ENCODE peak calls at places on chromosomes 7 and 10, in eight cellular contexts. One of them, this sample, is unnamed.

GRCh38 chr7:112540839-112541577 is 60.2 kb downstream of the LSMEM1 start:
- DNase-seq in left ventricle myocardium superior: no peak
- DNase-seq in stimulated activated naive CD4-positive, alpha-beta T cell treated with Interleukin-2 at 50 U/mL for 16 hours: no peak
- DNase-seq in mesenteric fat pad: no peak
- DNase-seq in GM20000: no peak
- DNase-seq in occipital lobe: no peak
- DNase-seq in non-pigmented ciliary epithelial cell: no peak
- DNase-seq in NT2/D1: no peak
- DNase-seq in this sample: no peak

GRCh38 chr10:133247681-133248333 is 10.2 kb downstream of the VENTX start:
- DNase-seq in non-pigmented ciliary epithelial cell: no peak
- DNase-seq in occipital lobe: no peak
- DNase-seq in NT2/D1: no peak
- DNase-seq in left ventricle myocardium superior: no peak
- DNase-seq in stimulated activated naive CD4-positive, alpha-beta T cell treated with Interleukin-2 at 50 U/mL for 16 hours: no peak
- DNase-seq in GM20000: no peak
- DNase-seq in mesenteric fat pad: no peak
- DNase-seq in this sample: no peak

GRCh38 chr10:132143162-132143561 is 43.6 kb upstream of the DPYSL4 start:
- DNase-seq in occipital lobe: no peak
- DNase-seq in non-pigmented ciliary epithelial cell: no peak
- DNase-seq in GM20000: no peak
- DNase-seq in left ventricle myocardium superior: peak
- DNase-seq in mesenteric fat pad: peak
- DNase-seq in NT2/D1: no peak
- DNase-seq in stimulated activated naive CD4-positive, alpha-beta T cell treated with Interleukin-2 at 50 U/mL for 16 hours: no peak
- DNase-seq in this sample: no peak

GRCh38 chr10:69465457-69466157 is 14.3 kb downstream of the TSPAN15 start:
- DNase-seq in GM20000: no peak
- DNase-seq in left ventricle myocardium superior: peak
- DNase-seq in stimulated activated naive CD4-positive, alpha-beta T cell treated with Interleukin-2 at 50 U/mL for 16 hours: no peak
- DNase-seq in NT2/D1: no peak
- DNase-seq in non-pigmented ciliary epithelial cell: no peak
- DNase-seq in mesenteric fat pad: no peak
- DNase-seq in occipital lobe: no peak
- DNase-seq in this sample: no peak

GRCh38 chr10:132321726-132322125 is 10.3 kb upstream of the LRRC27 start:
- DNase-seq in mesenteric fat pad: no peak
- DNase-seq in GM20000: no peak
- DNase-seq in stimulated activated naive CD4-positive, alpha-beta T cell treated with Interleukin-2 at 50 U/mL for 16 hours: no peak
- DNase-seq in occipital lobe: no peak
- DNase-seq in NT2/D1: no peak
- DNase-seq in non-pigmented ciliary epithelial cell: no peak
- DNase-seq in left ventricle myocardium superior: no peak
- DNase-seq in this sample: no peak

GRCh38 chr10:72235544-72236279 is 19.6 kb upstream of the ASCC1 start:
- DNase-seq in occipital lobe: no peak
- DNase-seq in stimulated activated naive CD4-positive, alpha-beta T cell treated with Interleukin-2 at 50 U/mL for 16 hours: no peak
- DNase-seq in GM20000: no peak
- DNase-seq in left ventricle myocardium superior: no peak
- DNase-seq in mesenteric fat pad: no peak
- DNase-seq in non-pigmented ciliary epithelial cell: no peak
- DNase-seq in NT2/D1: no peak
- DNase-seq in this sample: no peak

GRCh38 chr7:142313528-142313927 is 55.7 kb upstream of the PRSS58 start:
- DNase-seq in stimulated activated naive CD4-positive, alpha-beta T cell treated with Interleukin-2 at 50 U/mL for 16 hours: no peak
- DNase-seq in GM20000: no peak
- DNase-seq in left ventricle myocardium superior: no peak
- DNase-seq in NT2/D1: no peak
- DNase-seq in occipital lobe: no peak
- DNase-seq in non-pigmented ciliary epithelial cell: no peak
- DNase-seq in mesenteric fat pad: no peak
- DNase-seq in this sample: no peak

GRCh38 chr10:2166061-2166460 is 428.7 kb upstream of the ADARB2 start:
- DNase-seq in NT2/D1: no peak
- DNase-seq in mesenteric fat pad: no peak
- DNase-seq in stimulated activated naive CD4-positive, alpha-beta T cell treated with Interleukin-2 at 50 U/mL for 16 hours: no peak
- DNase-seq in left ventricle myocardium superior: no peak
- DNase-seq in GM20000: no peak
- DNase-seq in occipital lobe: no peak
- DNase-seq in non-pigmented ciliary epithelial cell: no peak
- DNase-seq in this sample: no peak

GRCh38 chr10:58063854-58064480 is 203.7 kb downstream of the IPMK start:
- DNase-seq in mesenteric fat pad: no peak
- DNase-seq in stimulated activated naive CD4-positive, alpha-beta T cell treated with Interleukin-2 at 50 U/mL for 16 hours: no peak
- DNase-seq in non-pigmented ciliary epithelial cell: no peak
- DNase-seq in NT2/D1: no peak
- DNase-seq in left ventricle myocardium superior: no peak
- DNase-seq in occipital lobe: no peak
- DNase-seq in GM20000: no peak
- DNase-seq in this sample: no peak

GRCh38 chr10:329361-330099 is 194.3 kb downstream of the ZMYND11 start:
- DNase-seq in stimulated activated naive CD4-positive, alpha-beta T cell treated with Interleukin-2 at 50 U/mL for 16 hours: peak
- DNase-seq in GM20000: no peak
- DNase-seq in left ventricle myocardium superior: peak
- DNase-seq in non-pigmented ciliary epithelial cell: peak
- DNase-seq in NT2/D1: no peak
- DNase-seq in mesenteric fat pad: no peak
- DNase-seq in occipital lobe: peak
- DNase-seq in this sample: peak

GRCh38 chr10:30284860-30285594 is 64.1 kb downstream of the MTPAP start:
- DNase-seq in stimulated activated naive CD4-positive, alpha-beta T cell treated with Interleukin-2 at 50 U/mL for 16 hours: no peak
- DNase-seq in occipital lobe: no peak
- DNase-seq in NT2/D1: no peak
- DNase-seq in left ventricle myocardium superior: no peak
- DNase-seq in GM20000: peak
- DNase-seq in non-pigmented ciliary epithelial cell: no peak
- DNase-seq in mesenteric fat pad: no peak
- DNase-seq in this sample: peak

GRCh38 chr10:132984801-132985545 is 42.6 kb upstream of the CFAP46 start:
- DNase-seq in non-pigmented ciliary epithelial cell: no peak
- DNase-seq in mesenteric fat pad: no peak
- DNase-seq in stimulated activated naive CD4-positive, alpha-beta T cell treated with Interleukin-2 at 50 U/mL for 16 hours: no peak
- DNase-seq in left ventricle myocardium superior: no peak
- DNase-seq in GM20000: no peak
- DNase-seq in NT2/D1: no peak
- DNase-seq in occipital lobe: no peak
- DNase-seq in this sample: peak

GRCh38 chr7:100911484-100911883 is 15.8 kb upstream of the ACHE start:
- DNase-seq in mesenteric fat pad: no peak
- DNase-seq in stimulated activated naive CD4-positive, alpha-beta T cell treated with Interleukin-2 at 50 U/mL for 16 hours: no peak
- DNase-seq in non-pigmented ciliary epithelial cell: no peak
- DNase-seq in GM20000: no peak
- DNase-seq in NT2/D1: no peak
- DNase-seq in occipital lobe: no peak
- DNase-seq in left ventricle myocardium superior: no peak
- DNase-seq in this sample: no peak

GRCh38 chr7:151601521-151602305 is 82.0 kb upstream of the RHEB start:
- DNase-seq in NT2/D1: no peak
- DNase-seq in GM20000: no peak
- DNase-seq in occipital lobe: no peak
- DNase-seq in stimulated activated naive CD4-positive, alpha-beta T cell treated with Interleukin-2 at 50 U/mL for 16 hours: no peak
- DNase-seq in mesenteric fat pad: no peak
- DNase-seq in non-pigmented ciliary epithelial cell: no peak
- DNase-seq in left ventricle myocardium superior: no peak
- DNase-seq in this sample: no peak

GRCh38 chr10:14129770-14130169 is 201.0 kb downstream of the FRMD4A start:
- DNase-seq in GM20000: no peak
- DNase-seq in mesenteric fat pad: no peak
- DNase-seq in left ventricle myocardium superior: no peak
- DNase-seq in occipital lobe: no peak
- DNase-seq in NT2/D1: no peak
- DNase-seq in stimulated activated naive CD4-positive, alpha-beta T cell treated with Interleukin-2 at 50 U/mL for 16 hours: no peak
- DNase-seq in non-pigmented ciliary epithelial cell: no peak
- DNase-seq in this sample: no peak

GRCh38 chr7:104010052-104010909 is 20.8 kb upstream of the RELN start:
- DNase-seq in left ventricle myocardium superior: no peak
- DNase-seq in non-pigmented ciliary epithelial cell: no peak
- DNase-seq in stimulated activated naive CD4-positive, alpha-beta T cell treated with Interleukin-2 at 50 U/mL for 16 hours: no peak
- DNase-seq in occipital lobe: no peak
- DNase-seq in NT2/D1: no peak
- DNase-seq in GM20000: no peak
- DNase-seq in mesenteric fat pad: no peak
- DNase-seq in this sample: no peak

GRCh38 chr10:78578929-78579328 is 489.8 kb upstream of the ZMIZ1 start:
- DNase-seq in non-pigmented ciliary epithelial cell: no peak
- DNase-seq in mesenteric fat pad: no peak
- DNase-seq in GM20000: no peak
- DNase-seq in left ventricle myocardium superior: no peak
- DNase-seq in NT2/D1: no peak
- DNase-seq in stimulated activated naive CD4-positive, alpha-beta T cell treated with Interleukin-2 at 50 U/mL for 16 hours: peak
- DNase-seq in occipital lobe: peak
- DNase-seq in this sample: no peak

GRCh38 chr7:17559388-17559787 is 260.9 kb downstream of the AHR start:
- DNase-seq in left ventricle myocardium superior: no peak
- DNase-seq in GM20000: no peak
- DNase-seq in mesenteric fat pad: no peak
- DNase-seq in stimulated activated naive CD4-positive, alpha-beta T cell treated with Interleukin-2 at 50 U/mL for 16 hours: no peak
- DNase-seq in occipital lobe: no peak
- DNase-seq in non-pigmented ciliary epithelial cell: no peak
- DNase-seq in NT2/D1: no peak
- DNase-seq in this sample: no peak

GRCh38 chr10:88064608-88065383 is 201.4 kb downstream of the PTEN start:
- DNase-seq in mesenteric fat pad: no peak
- DNase-seq in non-pigmented ciliary epithelial cell: no peak
- DNase-seq in GM20000: peak
- DNase-seq in occipital lobe: no peak
- DNase-seq in NT2/D1: no peak
- DNase-seq in left ventricle myocardium superior: peak
- DNase-seq in stimulated activated naive CD4-positive, alpha-beta T cell treated with Interleukin-2 at 50 U/mL for 16 hours: no peak
- DNase-seq in this sample: no peak